ENCODE peak calls at places on chromosomes 6 and 20, in five cellular contexts. One of them, this sample, is unnamed.
A peak's percentile ranks its signal among the peaks of the same experiment; 100 is the strongest.

GRCh38 chr6:32195902-32196681 is 3.6 kb upstream of the GPSM3 start:
- DNase-seq in breast epithelium: peak; percentile 91
- DNase-seq in stomach: peak; percentile 85
- DNase-seq in H1: peak; percentile 71
- DNase-seq in endothelial cell of umbilical vein: peak; percentile 99
- DNase-seq in this sample: peak; percentile 65

GRCh38 chr6:1792989-1793388 is 183.3 kb downstream of the FOXC1 start:
- DNase-seq in breast epithelium: no peak
- DNase-seq in stomach: no peak
- DNase-seq in H1: no peak
- DNase-seq in endothelial cell of umbilical vein: no peak
- DNase-seq in this sample: no peak

GRCh38 chr6:122747573-122747972 is 31.9 kb upstream of the FABP7 start:
- DNase-seq in breast epithelium: no peak
- DNase-seq in stomach: no peak
- DNase-seq in H1: no peak
- DNase-seq in endothelial cell of umbilical vein: no peak
- DNase-seq in this sample: no peak

GRCh38 chr6:129140571-129140970 is 257.6 kb downstream of the LAMA2 start:
- DNase-seq in breast epithelium: no peak
- DNase-seq in stomach: no peak
- DNase-seq in H1: no peak
- DNase-seq in endothelial cell of umbilical vein: no peak
- DNase-seq in this sample: no peak

GRCh38 chr6:169589293-169589692 is 112.5 kb downstream of the WDR27 start:
- DNase-seq in breast epithelium: no peak
- DNase-seq in stomach: no peak
- DNase-seq in H1: no peak
- DNase-seq in endothelial cell of umbilical vein: peak; percentile 88
- DNase-seq in this sample: no peak

GRCh38 chr6:161837854-161838253 is 564.0 kb upstream of the AGPAT4 start:
- DNase-seq in breast epithelium: no peak
- DNase-seq in stomach: no peak
- DNase-seq in H1: no peak
- DNase-seq in endothelial cell of umbilical vein: no peak
- DNase-seq in this sample: no peak

GRCh38 chr6:84583784-84584183 is 180.6 kb downstream of the TBX18 start:
- DNase-seq in breast epithelium: no peak
- DNase-seq in stomach: no peak
- DNase-seq in H1: no peak
- DNase-seq in endothelial cell of umbilical vein: peak; percentile 35
- DNase-seq in this sample: no peak

GRCh38 chr6:144585217-144585814 is 300.2 kb downstream of the UTRN start:
- DNase-seq in breast epithelium: no peak
- DNase-seq in stomach: no peak
- DNase-seq in H1: no peak
- DNase-seq in endothelial cell of umbilical vein: peak; percentile 59
- DNase-seq in this sample: no peak

GRCh38 chr20:24755411-24755922 is 193.6 kb upstream of the CST7 start:
- DNase-seq in breast epithelium: no peak
- DNase-seq in stomach: peak; percentile 18
- DNase-seq in H1: no peak
- DNase-seq in endothelial cell of umbilical vein: no peak
- DNase-seq in this sample: no peak

GRCh38 chr20:32018269-32019155 is 8.3 kb downstream of the CCM2L start:
- DNase-seq in breast epithelium: peak; percentile 82
- DNase-seq in stomach: peak; percentile 75
- DNase-seq in H1: peak; percentile 57
- DNase-seq in endothelial cell of umbilical vein: peak; percentile 66
- DNase-seq in this sample: peak; percentile 64

GRCh38 chr6:107523054-107523791 is 33.3 kb downstream of the SOBP start:
- DNase-seq in breast epithelium: no peak
- DNase-seq in stomach: no peak
- DNase-seq in H1: no peak
- DNase-seq in endothelial cell of umbilical vein: no peak
- DNase-seq in this sample: no peak

GRCh38 chr6:125945378-125946141 is 11.0 kb upstream of the HINT3 start:
- DNase-seq in breast epithelium: no peak
- DNase-seq in stomach: no peak
- DNase-seq in H1: no peak
- DNase-seq in endothelial cell of umbilical vein: peak; percentile 59
- DNase-seq in this sample: no peak

DNA sequence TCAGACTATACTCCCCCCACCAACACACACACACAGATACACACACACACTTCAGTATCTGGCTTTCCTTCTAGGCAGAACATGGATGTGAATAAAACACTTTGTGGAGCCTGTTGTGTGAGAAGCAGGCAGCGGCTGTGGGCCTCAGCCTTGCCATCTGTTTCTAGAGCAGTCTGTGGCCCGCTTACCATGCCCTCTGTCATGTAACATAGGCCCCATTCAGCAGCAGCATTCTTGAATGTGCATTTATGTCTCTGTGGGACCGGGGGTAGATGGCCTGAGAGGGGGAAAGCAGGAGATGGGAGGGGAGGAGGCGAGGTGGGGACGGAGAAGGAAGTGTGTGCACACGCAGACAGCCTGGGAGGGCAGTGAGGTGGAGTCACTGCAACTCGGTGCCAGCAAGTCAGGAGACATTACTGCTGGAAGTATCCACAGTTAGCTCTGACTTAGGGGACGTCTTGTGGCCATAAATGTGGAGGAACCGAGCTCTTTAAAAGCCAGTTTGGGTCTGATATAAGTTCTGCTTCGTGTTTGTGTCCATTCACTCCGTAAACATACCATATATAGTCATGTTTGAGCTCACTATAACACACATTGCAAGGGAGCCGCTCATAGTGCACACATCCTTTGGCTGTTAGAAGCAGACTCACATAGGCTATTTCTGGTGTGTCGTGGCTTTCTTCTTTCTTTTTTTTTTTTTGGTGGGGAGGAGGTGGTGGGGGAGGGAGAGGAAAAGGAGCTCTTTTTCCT is 38.5 kb downstream of the RREB1 start:
- DNase-seq in breast epithelium: no peak
- DNase-seq in stomach: peak; percentile 76
- DNase-seq in H1: no peak
- DNase-seq in endothelial cell of umbilical vein: peak; percentile 64
- DNase-seq in this sample: no peak
- TF ChIP-seq POLR2AphosphoS5 in breast epithelium: no peak
- TF ChIP-seq POLR2AphosphoS5 in stomach: peak; percentile 47
- TF ChIP-seq POLR2AphosphoS5 in H1: no peak
- TF ChIP-seq POLR2AphosphoS5 in endothelial cell of umbilical vein: no peak
- TF ChIP-seq POLR2AphosphoS5 in this sample: peak; percentile 65

GRCh38 chr6:28353981-28354676 is 4.4 kb downstream of the ZKSCAN3 start:
- DNase-seq in breast epithelium: no peak
- DNase-seq in stomach: peak; percentile 76
- DNase-seq in H1: no peak
- DNase-seq in endothelial cell of umbilical vein: peak; percentile 86
- DNase-seq in this sample: no peak

GRCh38 chr6:28357036-28357435 is 7.3 kb downstream of the ZKSCAN3 start:
- DNase-seq in breast epithelium: no peak
- DNase-seq in stomach: no peak
- DNase-seq in H1: no peak
- DNase-seq in endothelial cell of umbilical vein: peak; percentile 54
- DNase-seq in this sample: no peak

GRCh38 chr6:28354688-28355554 is 5.2 kb downstream of the ZKSCAN3 start:
- DNase-seq in breast epithelium: no peak
- DNase-seq in stomach: no peak
- DNase-seq in H1: no peak
- DNase-seq in endothelial cell of umbilical vein: no peak
- DNase-seq in this sample: no peak

GRCh38 chr6:28356666-28357020 is 6.9 kb downstream of the ZKSCAN3 start:
- DNase-seq in breast epithelium: no peak
- DNase-seq in stomach: no peak
- DNase-seq in H1: no peak
- DNase-seq in endothelial cell of umbilical vein: no peak
- DNase-seq in this sample: no peak

GRCh38 chr6:28355743-28356665 is 6.3 kb downstream of the ZKSCAN3 start:
- DNase-seq in breast epithelium: peak; percentile 62
- DNase-seq in stomach: peak; percentile 81
- DNase-seq in H1: peak; percentile 62
- DNase-seq in endothelial cell of umbilical vein: peak; percentile 93
- DNase-seq in this sample: peak; percentile 38
- TF ChIP-seq POLR2A in breast epithelium: no peak
- TF ChIP-seq POLR2A in stomach: no peak
- TF ChIP-seq POLR2A in H1: no peak
- TF ChIP-seq POLR2A in endothelial cell of umbilical vein: peak; percentile 40
- TF ChIP-seq POLR2A in this sample: no peak

GRCh38 chr6:79869600-79870084 is 77.7 kb downstream of the ELOVL4 start:
- DNase-seq in breast epithelium: peak; percentile 80
- DNase-seq in stomach: peak; percentile 87
- DNase-seq in H1: peak; percentile 59
- DNase-seq in endothelial cell of umbilical vein: peak; percentile 64
- DNase-seq in this sample: peak; percentile 65
- TF ChIP-seq POLR2AphosphoS5 in breast epithelium: no peak
- TF ChIP-seq POLR2AphosphoS5 in stomach: no peak
- TF ChIP-seq POLR2AphosphoS5 in H1: no peak
- TF ChIP-seq POLR2AphosphoS5 in endothelial cell of umbilical vein: no peak
- TF ChIP-seq POLR2AphosphoS5 in this sample: no peak

GRCh38 chr20:9352740-9353139 is 161.7 kb upstream of the LAMP5 start:
- DNase-seq in breast epithelium: no peak
- DNase-seq in stomach: no peak
- DNase-seq in H1: no peak
- DNase-seq in endothelial cell of umbilical vein: no peak
- DNase-seq in this sample: no peak
- TF ChIP-seq POLR2A in breast epithelium: no peak
- TF ChIP-seq POLR2A in stomach: no peak
- TF ChIP-seq POLR2A in H1: no peak
- TF ChIP-seq POLR2A in endothelial cell of umbilical vein: no peak
- TF ChIP-seq POLR2A in this sample: no peak

This sample was measured in GM12892.